ENCODE peak calls at places on chromosomes 3 and 15, in nine cellular contexts. I is HEK293T; C is neural crest cell; R is skeletal muscle cell; F is mesothelial cell of epicardium; S is stimulated activated CD8-positive, alpha-beta memory T cell treated with anti-CD3 and anti-CD28 coated beads, Interleukin-2, amount 100 ng/mL, for 1 hour; E is GM12892; G is left ventricle myocardium inferior; K is AG08395. N is an unnamed sample.

GRCh38 chr3:76495216-76495615 is 544.7 kb upstream of the ROBO2 start:
- DNase-seq in C (no peak), K (no peak), S (no peak), E (no peak), F (no peak), I (no peak), R (no peak), G (no peak), N (no peak)

GRCh38 chr3:194276768-194277546 is 74.2 kb downstream of the CPN2 start:
- DNase-seq in I (no peak), G (peak), S (no peak), F (peak), E (no peak), K (peak), R (no peak), C (no peak), N (no peak)

GRCh38 chr15:29071193-29071906 is 185.6 kb downstream of the APBA2 start:
- DNase-seq in K (no peak), R (no peak), F (no peak), G (no peak), C (no peak), I (no peak), S (no peak), E (no peak), N (no peak)

GRCh38 chr15:67013696-67014095 is 51.7 kb upstream of the SMAD3 start:
- DNase-seq in R (peak), K (no peak), G (peak), F (no peak), S (no peak), E (no peak), I (no peak), C (no peak), N (no peak)

GRCh38 chr3:11077466-11077865 is 76.8 kb upstream of the HRH1 start:
- DNase-seq in K (peak), E (no peak), C (no peak), R (peak), S (no peak), G (no peak), F (no peak), I (no peak), N (no peak)

GRCh38 chr15:73800662-73801345 is 47.7 kb upstream of the INSYN1 start:
- DNase-seq in G (peak), S (no peak), E (no peak), C (no peak), K (peak), F (no peak), I (no peak), R (peak), N (no peak)

GRCh38 chr15:25830844-25831443 is 32.2 kb downstream of the ATP10A start:
- DNase-seq in F (no peak), K (peak), I (no peak), C (no peak), S (no peak), R (peak), E (no peak), G (no peak), N (no peak)

GRCh38 chr3:43001094-43001553 is 22.0 kb downstream of the GASK1A start:
- DNase-seq in F (no peak), K (peak), C (no peak), R (peak), I (no peak), E (no peak), G (peak), S (no peak), N (no peak)

GRCh38 chr3:64308931-64309330 is 83.7 kb upstream of the PRICKLE2 start:
- DNase-seq in S (no peak), G (no peak), I (no peak), E (no peak), C (no peak), F (no peak), R (no peak), K (no peak), N (no peak)

GRCh38 chr15:34691024-34691423 is 63.8 kb downstream of the GJD2 start:
- DNase-seq in I (no peak), G (no peak), F (no peak), S (no peak), K (no peak), R (no peak), C (no peak), E (no peak), N (no peak)

GRCh38 chr15:68431037-68431791 is 749 bp downstream of the ITGA11 start:
- DNase-seq in E (no peak), F (no peak), R (no peak), I (no peak), K (peak), G (peak), C (no peak), S (no peak), N (no peak)

GRCh38 chr3:70108546-70108945 is 109.0 kb downstream of the SAMMSON start:
- DNase-seq in G (no peak), K (no peak), C (no peak), R (no peak), F (no peak), S (no peak), I (no peak), E (no peak), N (no peak)

GRCh38 chr15:32855942-32856341 is 138.1 kb downstream of the GREM1 start:
- DNase-seq in E (no peak), I (no peak), S (no peak), F (no peak), R (peak), K (peak), C (no peak), G (no peak), N (no peak)